ENCODE peak calls at places on chromosomes 5 and 9, in nine cellular contexts. O is transverse colon, N is uterus, Z is kidney, Q is heart left ventricle, E is stomach, H is HepG2, F is tibial artery, G is esophagus muscularis mucosa. A is an unnamed sample. For H3K9me3 and H3K36me3, the result is how much of the 10 kb centered on the place peaks cover.

GRCh38 chr5:14759744-14760547 is 95.4 kb downstream of the OTULIN start:
- DNase-seq in Z (no peak), G (no peak), F (no peak), E (no peak), Q (no peak), H (no peak), O (no peak), N (no peak), A (no peak)

GRCh38 chr5:79235222-79235577 is 731 bp upstream of the JMY start:
- DNase-seq in H (peak), F (no peak), E (no peak), G (no peak), O (no peak), Z (no peak), N (no peak), Q (no peak), A (no peak)

GRCh38 chr9:13165956-13166355 is 113.5 kb downstream of the MPDZ start:
- DNase-seq in O (no peak), E (no peak), H (no peak), G (no peak), F (no peak), N (no peak), Z (no peak), Q (no peak), A (no peak)

GRCh38 chr9:3962467-3962866 is 337.4 kb downstream of the GLIS3 start:
- DNase-seq in F (no peak), Z (no peak), Q (no peak), G (no peak), O (no peak), H (peak), E (no peak), N (no peak), A (no peak)

GRCh38 chr9:11269036-11269435 is 656.2 kb upstream of the PTPRD start:
- DNase-seq in N (no peak), H (no peak), O (no peak), G (no peak), Z (no peak), Q (no peak), E (no peak), F (no peak), A (no peak)

GRCh38 chr5:322281-322941 is 897 bp downstream of the AHRR start:
- DNase-seq in H (no peak), N (no peak), O (no peak), F (no peak), Q (no peak), Z (no peak), G (no peak), E (no peak), A (peak)

GRCh38 chr5:10585120-10585915 is 21.4 kb downstream of the ANKRD33B start:
- DNase-seq in F (no peak), Q (no peak), Z (no peak), N (no peak), G (no peak), E (no peak), H (no peak), O (no peak), A (no peak)

GRCh38 chr5:172188033-172188892 is at the start of gene STK10:
- DNase-seq in H (peak), Z (peak), G (peak), Q (peak), F (peak), O (peak), E (peak), N (peak), A (peak)

GRCh38 chr5:135249658-135250057 is 149.4 kb downstream of the MACROH2A1 start:
- DNase-seq in Z (no peak), Q (no peak), O (no peak), H (no peak), N (peak), E (peak), G (peak), F (no peak), A (no peak)

GRCh38 chr5:112779531-112779930 is 41.8 kb downstream of the APC start:
- DNase-seq in O (no peak), H (no peak), Q (no peak), F (no peak), Z (no peak), G (no peak), N (no peak), E (no peak), A (no peak)

GRCh38 chr5:106759152-106759551 is 911.6 kb downstream of the EFNA5 start:
- DNase-seq in Q (no peak), E (no peak), F (no peak), H (no peak), Z (no peak), N (no peak), O (no peak), G (no peak), A (no peak)

GRCh38 chr9:13806731-13807130 is 507.2 kb downstream of the NFIB start:
- DNase-seq in F (no peak), Q (no peak), O (no peak), H (no peak), N (no peak), E (no peak), G (peak), Z (no peak), A (no peak)

GRCh38 chr5:60546157-60546556 is 153.8 kb downstream of the DEPDC1B start:
- DNase-seq in Q (no peak), F (no peak), E (no peak), H (no peak), Z (no peak), N (no peak), G (no peak), O (peak), A (no peak)

GRCh38 chr5:107570805-107571531 is 99.8 kb downstream of the EFNA5 start:
- DNase-seq in F (no peak), Z (no peak), Q (peak), N (no peak), O (peak), H (peak), E (peak), G (no peak), A (no peak)

GRCh38 chr9:131478421-131478868 is 24.3 kb upstream of the POMT1 start:
- DNase-seq in Q (no peak), E (peak), H (peak), Z (peak), G (no peak), F (no peak), O (peak), N (peak), A (peak)

GRCh38 chr9:36484124-36484523 is 84.1 kb upstream of the RNF38 start:
- DNase-seq in G (no peak), Z (no peak), O (no peak), N (no peak), H (no peak), E (no peak), F (no peak), Q (no peak), A (no peak)

GRCh38 chr9:105141448-105142101 is 102.9 kb upstream of the SLC44A1 start:
- DNase-seq in H (no peak), Z (no peak), E (no peak), Q (no peak), N (no peak), G (no peak), F (no peak), O (no peak), A (no peak)

GRCh38 chr9:132546148-132547051 is 36.0 kb upstream of the BARHL1 start:
- DNase-seq in H (no peak), F (no peak), Z (peak), G (no peak), Q (no peak), O (no peak), N (no peak), E (no peak), A (no peak)

GRCh38 chr5:176944276-176944675 is 45.1 kb upstream of the HK3 start:
- DNase-seq in O (no peak), Q (no peak), G (no peak), F (no peak), E (no peak), Z (no peak), H (no peak), N (no peak), A (no peak)

GRCh38 chr5:154118832-154119442 is 71.6 kb upstream of the GALNT10 start:
- DNase-seq in Z (no peak), E (no peak), H (no peak), O (no peak), N (no peak), F (no peak), G (no peak), Q (no peak), A (no peak)

GRCh38 chr5:119269061-119269579 is 86.7 kb upstream of the TNFAIP8 start:
- DNase-seq in Z (peak), N (peak), Q (peak), O (peak), G (no peak), H (peak), F (peak), E (peak), A (peak)

GRCh38 chr5:34970552-34970951 is 41.2 kb downstream of the DNAJC21 start:
- DNase-seq in O (no peak), Z (no peak), F (no peak), G (no peak), Q (no peak), E (no peak), H (no peak), N (no peak), A (no peak)

GRCh38 chr5:130141689-130142320 is 237.5 kb downstream of the CHSY3 start:
- DNase-seq in F (no peak), Z (no peak), H (no peak), G (no peak), E (no peak), O (peak), Q (no peak), N (no peak), A (no peak)

GRCh38 chr9:81393985-81394811 is 295.1 kb downstream of the TLE1 start:
- DNase-seq in Q (no peak), E (no peak), Z (no peak), F (no peak), H (no peak), O (no peak), G (no peak), N (peak), A (no peak)

GRCh38 chr9:136625101-136626065 is 37.3 kb upstream of the EGFL7 start:
- DNase-seq in G (no peak), Q (peak), N (peak), F (peak), Z (peak), E (peak), O (peak), H (peak), A (peak)

GRCh38 chr9:126703330-126704156 is 89.8 kb downstream of the LMX1B start:
- DNase-seq in H (no peak), O (no peak), Z (peak), N (no peak), E (no peak), Q (peak), F (no peak), G (no peak), A (no peak)

GRCh38 chr9:92342825-92343488 is 17.2 kb downstream of the CENPP start:
- DNase-seq in H (no peak), G (no peak), Q (no peak), N (no peak), E (no peak), F (no peak), Z (no peak), O (no peak), A (no peak)

GRCh38 chr5:180595046-180595379 is 3.7 kb upstream of the SCGB3A1 start:
- DNase-seq in O (no peak), Q (no peak), N (no peak), H (no peak), G (no peak), E (no peak), F (no peak), Z (no peak), A (no peak)

GRCh38 chr5:151550146-151550545 is 41.0 kb downstream of the FAT2 start:
- DNase-seq in H (no peak), O (no peak), Z (no peak), F (no peak), E (no peak), N (no peak), Q (no peak), G (no peak), A (no peak)

GRCh38 chr9:89562186-89562814 is 42.5 kb upstream of the GADD45G start:
- DNase-seq in Z (no peak), H (no peak), G (no peak), F (no peak), Q (no peak), E (no peak), O (no peak), N (no peak), A (no peak)

GRCh38 chr5:10590226-10591047 is 26.6 kb downstream of the ANKRD33B start:
- DNase-seq in F (no peak), G (no peak), H (no peak), N (no peak), Z (no peak), O (no peak), E (no peak), Q (no peak), A (no peak)

GRCh38 chr5:116410345-116410890 is 164.2 kb downstream of the SEMA6A start:
- DNase-seq in N (no peak), Z (no peak), H (no peak), Q (no peak), O (no peak), G (no peak), F (no peak), E (no peak), A (no peak)

GRCh38 chr5:84569307-84569706 is 184.6 kb upstream of the EDIL3 start:
- DNase-seq in F (no peak), Z (no peak), E (no peak), Q (no peak), O (no peak), G (no peak), H (no peak), N (no peak), A (no peak)

GRCh38 chr9:126386088-126386487 is 59.5 kb downstream of the MVB12B start:
- DNase-seq in F (no peak), G (no peak), Z (peak), E (no peak), H (peak), N (no peak), Q (no peak), O (peak), A (no peak)

GRCh38 chr5:65811004-65811403 is 89.0 kb downstream of the NLN start:
- DNase-seq in G (no peak), N (no peak), E (no peak), Q (no peak), Z (no peak), F (no peak), H (no peak), O (no peak), A (no peak)

GRCh38 chr9:120735009-120735408 is 20.7 kb upstream of the MEGF9 start:
- DNase-seq in Z (no peak), G (no peak), F (no peak), E (no peak), O (no peak), Q (no peak), H (no peak), N (no peak), A (no peak)

GRCh38 chr9:128771094-128771721 is 519 bp downstream of the ZER1 start:
- DNase-seq in N (no peak), O (peak), Q (no peak), Z (no peak), F (no peak), G (no peak), E (no peak), H (no peak), A (peak)

GRCh38 chr5:93800988-93801811 is 59.8 kb upstream of the POU5F2 start:
- DNase-seq in N (peak), Z (no peak), Q (no peak), E (no peak), F (no peak), H (peak), G (no peak), O (no peak), A (no peak)

GRCh38 chr5:126358525-126358924 is 64.7 kb upstream of the GRAMD2B start:
- DNase-seq in Z (no peak), Q (no peak), G (no peak), O (no peak), H (no peak), F (no peak), N (no peak), E (no peak), A (no peak)

GRCh38 chr5:126354857-126355731 is 68.1 kb upstream of the GRAMD2B start:
- DNase-seq in Q (no peak), Z (no peak), G (no peak), N (no peak), F (no peak), O (no peak), E (no peak), H (no peak), A (no peak)

GRCh38 chr5:126359884-126360283 is 63.3 kb upstream of the GRAMD2B start:
- DNase-seq in Z (no peak), G (no peak), O (no peak), F (no peak), Q (no peak), H (no peak), N (no peak), E (no peak), A (no peak)

GRCh38 chr5:126355940-126356339 is 67.3 kb upstream of the GRAMD2B start:
- DNase-seq in Z (no peak), G (no peak), F (no peak), E (no peak), H (no peak), N (no peak), O (peak), Q (no peak), A (no peak)

GRCh38 chr5:126357585-126358342 is 65.4 kb upstream of the GRAMD2B start:
- DNase-seq in Z (no peak), Q (no peak), F (no peak), N (no peak), E (no peak), G (no peak), H (no peak), O (no peak), A (no peak)
- TF ChIP-seq CTCF in Z (no peak), Q (no peak), F (no peak), N (no peak), E (no peak), G (no peak), H (no peak), O (no peak), A (no peak)

DNA sequence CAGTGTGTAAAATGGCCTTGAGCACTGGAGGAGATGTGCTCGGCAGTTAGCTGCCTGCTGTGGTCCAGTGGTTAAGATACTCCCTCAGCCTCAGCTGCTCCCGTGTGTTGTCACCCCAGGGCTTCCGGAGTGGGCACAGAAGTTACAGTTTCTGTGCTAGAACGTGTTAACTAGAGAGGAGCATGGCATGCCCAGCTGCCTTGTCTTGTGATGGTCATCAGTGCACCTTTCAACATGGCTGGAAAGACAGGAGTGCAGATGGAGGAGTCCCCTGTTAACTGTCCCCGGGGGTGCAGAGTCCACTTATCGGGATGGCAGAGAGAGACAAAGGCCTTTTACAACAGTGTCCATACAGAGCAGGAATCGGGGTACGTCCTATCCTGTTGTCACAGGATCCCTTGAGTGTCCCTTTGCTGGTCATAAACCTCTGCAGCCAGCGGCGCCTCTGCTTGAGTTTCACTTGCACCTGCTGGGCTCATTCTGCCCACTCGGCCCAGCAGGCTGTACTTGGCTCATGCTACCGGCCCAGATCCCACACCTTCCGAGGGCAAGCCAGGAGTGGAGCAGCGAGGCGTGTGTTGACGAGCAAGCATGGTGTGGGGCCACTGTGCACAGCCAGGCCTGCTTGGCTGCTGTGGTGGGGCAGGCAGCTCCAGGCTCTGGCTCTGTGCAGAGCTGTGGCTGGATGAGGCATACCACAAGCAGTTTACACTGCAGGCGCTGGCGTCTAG is 112.6 kb downstream of the EHMT1 start:
- DNase-seq in N (no peak), Q (no peak), Z (peak), F (no peak), E (no peak), H (no peak), O (no peak), G (no peak), A (no peak)
- H3K9me3 ChIP-seq in N (under half), Q (under half), Z (under half), F (under half), E (under half), H (under half), O (under half), G (under half), A (under half)

DNA sequence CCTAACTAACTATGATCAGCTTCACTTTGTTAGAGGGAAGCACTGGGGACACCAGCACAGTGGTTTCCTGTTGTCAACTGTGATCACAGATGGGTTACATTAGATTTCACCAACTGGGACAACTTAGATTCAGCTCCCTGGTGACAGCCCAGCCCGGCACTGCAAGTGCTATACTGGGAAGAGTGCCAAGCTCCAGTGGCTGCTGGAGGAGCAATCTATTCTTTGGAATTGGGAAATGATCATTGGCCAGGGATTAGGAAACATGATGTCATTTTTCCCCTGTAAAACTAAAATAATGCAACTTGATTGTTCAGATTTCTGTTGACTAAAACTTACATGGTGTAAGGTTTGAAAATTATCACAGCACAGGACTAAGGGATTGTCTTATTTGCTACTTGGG is 33.2 kb downstream of the PTGR1 start:
- DNase-seq in N (no peak), E (no peak), G (no peak), H (no peak), F (no peak), O (no peak), Q (no peak), Z (no peak), A (no peak)
- H3K36me3 ChIP-seq in N (under half), E (half or more), G (half or more), H (under half), F (half or more), O (under half), Q (under half), Z (under half), A (under half)

DNA sequence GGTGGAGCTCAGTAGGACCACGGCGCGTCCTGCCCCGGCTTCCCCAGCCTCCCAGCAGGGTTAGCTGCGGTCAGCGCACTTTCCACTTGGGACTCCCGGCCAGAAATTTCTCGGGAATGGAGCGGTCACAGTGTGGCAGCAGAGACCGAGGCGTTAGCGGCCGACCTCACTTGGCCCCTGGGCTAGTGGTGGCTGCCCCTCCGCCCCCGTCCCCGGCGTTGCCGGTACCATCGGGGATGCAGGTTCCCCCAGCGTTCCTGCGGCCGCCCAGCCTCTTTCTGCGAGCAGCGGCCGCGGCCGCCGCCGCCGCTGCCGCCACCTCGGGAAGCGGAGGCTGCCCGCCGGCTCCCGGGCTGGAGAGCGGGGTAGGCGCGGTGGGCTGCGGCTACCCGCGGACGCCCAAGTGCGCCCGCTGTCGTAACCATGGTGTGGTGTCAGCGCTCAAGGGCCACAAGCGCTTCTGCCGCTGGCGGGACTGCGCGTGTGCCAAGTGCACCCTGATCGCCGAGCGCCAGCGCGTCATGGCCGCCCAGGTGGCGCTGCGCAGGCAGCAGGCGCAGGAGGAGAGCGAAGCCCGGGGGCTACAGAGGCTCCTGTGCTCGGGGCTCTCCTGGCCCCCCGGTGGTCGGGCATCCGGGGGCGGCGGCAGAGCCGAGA is 454 bp downstream of the DMRTA1 start:
- DNase-seq in Z (peak), F (peak), G (no peak), E (peak), O (peak), N (no peak), H (no peak), Q (peak), A (peak)
- TF ChIP-seq CTCF in Z (peak), F (no peak), G (no peak), E (no peak), O (peak), N (no peak), H (peak), Q (no peak), A (no peak)

A was measured in pancreas.